ENCODE peak calls at places on chromosomes 4 and X, in five cellular contexts. V is endothelial cell, W is GM12878, F is lung, S is dorsolateral prefrontal cortex. X is an unnamed sample.

GRCh38 chr4:6854098-6854744 is 55.4 kb upstream of the TBC1D14 start:
- DNase-seq in V (no peak), W (peak), F (no peak), S (no peak), X (no peak)

GRCh38 chr4:82787342-82787741 is 11.3 kb downstream of the SCD5 start:
- DNase-seq in V (no peak), W (no peak), F (no peak), S (no peak), X (no peak)

GRCh38 chr4:102614801-102615200 is 113.6 kb downstream of the NFKB1 start:
- DNase-seq in V (no peak), W (no peak), F (no peak), S (no peak), X (no peak)

GRCh38 chr4:185847352-185848078 is 35.5 kb upstream of the SORBS2 start:
- DNase-seq in V (no peak), W (no peak), F (no peak), S (no peak), X (no peak)

GRCh38 chr4:142984871-142985585 is 138.9 kb upstream of the INPP4B start:
- DNase-seq in V (no peak), W (no peak), F (no peak), S (no peak), X (no peak)

GRCh38 chrX:132918523-132918922 is 39.9 kb downstream of the HS6ST2 start:
- DNase-seq in V (no peak), W (no peak), F (no peak), S (no peak), X (no peak)

GRCh38 chr4:126451237-126451885 is 1136.6 kb downstream of the FAT4 start:
- DNase-seq in V (no peak), W (no peak), F (no peak), S (no peak), X (no peak)

GRCh38 chr4:172009461-172009860 is 196.3 kb downstream of the GALNTL6 start:
- DNase-seq in V (no peak), W (no peak), F (no peak), S (no peak), X (no peak)

GRCh38 chrX:130057209-130057608 is 53.1 kb downstream of the ELF4 start:
- DNase-seq in V (peak), W (no peak), F (no peak), S (no peak), X (no peak)

GRCh38 chrX:143664302-143664701 is 28.4 kb upstream of the SLITRK4 start:
- DNase-seq in V (peak), W (no peak), F (no peak), S (no peak), X (peak)

GRCh38 chr4:26815686-26816085 is 45.0 kb upstream of the STIM2 start:
- DNase-seq in V (no peak), W (no peak), F (no peak), S (no peak), X (peak)

GRCh38 chr4:148445071-148445902 is 3.1 kb upstream of the NR3C2 start:
- DNase-seq in V (peak), W (no peak), F (peak), S (peak), X (peak)

GRCh38 chrX:109270580-109271484 is 211.1 kb downstream of the GUCY2F start:
- DNase-seq in V (no peak), W (peak), F (peak), S (no peak), X (no peak)

GRCh38 chr4:185110375-185110823 is 32.7 kb upstream of the SLC25A4 start:
- DNase-seq in V (no peak), W (no peak), F (no peak), S (no peak), X (no peak)

GRCh38 chrX:45515262-45516215 is 314.9 kb upstream of the DIPK2B start:
- DNase-seq in V (peak), W (no peak), F (peak), S (no peak), X (no peak)

GRCh38 chr4:170007113-170007512 is 19.1 kb downstream of the MFAP3L start:
- DNase-seq in V (no peak), W (no peak), F (no peak), S (no peak), X (no peak)

GRCh38 chrX:123899701-123900100 is 39.8 kb downstream of the XIAP start:
- DNase-seq in V (no peak), W (no peak), F (no peak), S (no peak), X (no peak)

GRCh38 chr4:65538571-65538970 is 131.7 kb downstream of the EPHA5 start:
- DNase-seq in V (no peak), W (no peak), F (no peak), S (no peak), X (no peak)

GRCh38 chr4:139015948-139016451 is 419 bp downstream of the NOCT start:
- DNase-seq in V (no peak), W (no peak), F (peak), S (no peak), X (no peak)

GRCh38 chr4:88809561-88810219 is 112.1 kb upstream of the NAP1L5 start:
- DNase-seq in V (no peak), W (no peak), F (no peak), S (no peak), X (no peak)

GRCh38 chrX:9861711-9862110 is 75.5 kb downstream of the SHROOM2 start:
- DNase-seq in V (no peak), W (no peak), F (no peak), S (no peak), X (no peak)

GRCh38 chr4:113069212-113069892 is 19.9 kb downstream of the ANK2 start:
- DNase-seq in V (no peak), W (no peak), F (no peak), S (no peak), X (no peak)

GRCh38 chr4:176404591-176404990 is 84.8 kb downstream of the SPCS3 start:
- DNase-seq in V (no peak), W (no peak), F (no peak), S (no peak), X (no peak)

GRCh38 chr4:31283689-31284088 is 563.5 kb downstream of the PCDH7 start:
- DNase-seq in V (no peak), W (no peak), F (no peak), S (no peak), X (no peak)

GRCh38 chr4:89119836-89120235 is 8.5 kb downstream of the TIGD2 start:
- DNase-seq in V (no peak), W (no peak), F (no peak), S (no peak), X (no peak)

GRCh38 chrX:112941209-112941788 is 100.7 kb upstream of the AMOT start:
- DNase-seq in V (no peak), W (peak), F (no peak), S (no peak), X (no peak)
- TF ChIP-seq CTCF in V (no peak), W (peak), F (no peak), S (no peak), X (no peak)

DNA sequence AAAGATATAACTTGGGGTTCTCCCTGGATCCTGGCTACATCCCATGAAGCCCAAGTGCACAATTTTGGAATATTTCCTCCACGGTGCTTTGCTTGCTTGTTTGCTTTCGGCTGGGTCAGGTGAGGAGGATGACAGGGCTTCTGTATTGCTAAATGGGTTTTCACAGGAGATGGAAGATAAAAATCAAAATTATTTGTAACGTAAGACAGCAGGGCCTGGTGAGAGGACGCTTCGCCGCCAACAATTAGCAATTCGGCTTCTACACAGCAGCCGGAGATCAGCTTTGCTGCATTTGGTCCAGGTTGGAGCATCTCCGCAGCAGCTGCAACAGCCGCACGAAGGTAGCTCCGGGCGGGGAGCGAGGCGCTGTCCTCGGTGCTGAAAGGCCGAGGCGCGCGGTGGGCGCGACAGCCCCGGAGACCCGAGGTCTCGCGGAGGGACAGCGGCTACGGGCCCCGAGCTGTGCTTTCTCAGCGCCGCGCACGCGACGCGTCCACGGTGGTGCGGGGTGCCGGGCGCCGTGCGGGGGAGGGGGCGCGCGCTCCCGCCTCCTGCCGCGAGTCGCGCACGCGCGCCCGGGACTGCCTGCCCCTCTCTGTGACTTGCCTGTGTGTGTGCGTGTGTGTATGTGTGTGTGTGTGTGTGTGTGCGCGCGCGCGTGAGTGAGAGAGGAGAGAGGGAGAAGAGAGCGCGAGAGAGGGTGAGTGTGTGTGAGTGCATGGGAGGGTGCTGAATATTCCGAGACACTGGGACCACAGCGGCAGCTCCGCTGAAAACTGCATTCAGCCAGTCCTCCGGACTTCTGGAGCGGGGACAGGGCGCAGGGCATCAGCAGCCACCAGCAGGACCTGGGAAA is at the start of gene GRIA2:
- DNase-seq in V (peak), W (no peak), F (no peak), S (peak), X (peak)
- TF ChIP-seq CTCF in V (no peak), W (no peak), F (no peak), S (no peak), X (no peak)

GRCh38 chr4:94828882-94829281 is 71.1 kb downstream of the BMPR1B start:
- DNase-seq in V (no peak), W (no peak), F (no peak), S (no peak), X (no peak)

GRCh38 chr4:94833394-94833793 is 75.6 kb downstream of the BMPR1B start:
- DNase-seq in V (no peak), W (no peak), F (no peak), S (no peak), X (no peak)

GRCh38 chr4:94831607-94832006 is 73.9 kb downstream of the BMPR1B start:
- DNase-seq in V (no peak), W (no peak), F (no peak), S (no peak), X (no peak)

GRCh38 chr4:94834496-94834895 is 76.7 kb downstream of the BMPR1B start:
- DNase-seq in V (no peak), W (no peak), F (no peak), S (no peak), X (no peak)
- TF ChIP-seq CTCF in V (no peak), W (no peak), F (no peak), S (no peak), X (no peak)

GRCh38 chr4:182447938-182448280 is 204.7 kb downstream of the TENM3 start:
- DNase-seq in V (peak), W (no peak), F (no peak), S (no peak), X (peak)

GRCh38 chr4:182448281-182449151 is 205.3 kb downstream of the TENM3 start:
- DNase-seq in V (peak), W (no peak), F (peak), S (peak), X (peak)

DNA sequence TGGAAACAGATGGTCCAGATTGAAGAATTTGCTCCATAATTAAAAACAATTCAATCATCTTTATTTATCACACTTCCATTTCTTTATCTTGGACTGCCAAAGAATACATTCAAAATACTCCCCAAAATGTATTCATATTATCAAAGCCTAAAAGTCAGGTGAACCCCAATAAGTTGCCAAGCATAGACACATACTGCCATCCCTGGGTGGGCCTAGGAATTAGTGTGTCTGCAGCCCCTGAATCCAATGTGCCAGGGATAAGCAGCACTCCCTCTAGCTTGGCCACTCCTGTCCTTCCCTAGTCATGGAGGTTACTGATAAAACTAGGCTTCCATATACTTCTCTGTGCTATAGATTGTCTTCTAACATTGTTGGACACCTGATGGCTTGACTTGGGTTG is 199.9 kb downstream of the TENM3 start:
- DNase-seq in V (no peak), W (no peak), F (no peak), S (no peak), X (no peak)
- TF ChIP-seq CTCF in V (no peak), W (peak), F (no peak), S (no peak), X (no peak)

GRCh38 chr4:140052050-140052449 is 101.9 kb downstream of the MAML3 start:
- DNase-seq in V (peak), W (no peak), F (peak), S (peak), X (no peak)

GRCh38 chr4:140047781-140048180 is 106.2 kb downstream of the MAML3 start:
- DNase-seq in V (no peak), W (no peak), F (no peak), S (no peak), X (no peak)

GRCh38 chr4:140049024-140049923 is 104.7 kb downstream of the MAML3 start:
- DNase-seq in V (peak), W (no peak), F (no peak), S (peak), X (peak)

GRCh38 chr4:140048419-140049022 is 105.5 kb downstream of the MAML3 start:
- DNase-seq in V (no peak), W (no peak), F (no peak), S (no peak), X (no peak)

DNA sequence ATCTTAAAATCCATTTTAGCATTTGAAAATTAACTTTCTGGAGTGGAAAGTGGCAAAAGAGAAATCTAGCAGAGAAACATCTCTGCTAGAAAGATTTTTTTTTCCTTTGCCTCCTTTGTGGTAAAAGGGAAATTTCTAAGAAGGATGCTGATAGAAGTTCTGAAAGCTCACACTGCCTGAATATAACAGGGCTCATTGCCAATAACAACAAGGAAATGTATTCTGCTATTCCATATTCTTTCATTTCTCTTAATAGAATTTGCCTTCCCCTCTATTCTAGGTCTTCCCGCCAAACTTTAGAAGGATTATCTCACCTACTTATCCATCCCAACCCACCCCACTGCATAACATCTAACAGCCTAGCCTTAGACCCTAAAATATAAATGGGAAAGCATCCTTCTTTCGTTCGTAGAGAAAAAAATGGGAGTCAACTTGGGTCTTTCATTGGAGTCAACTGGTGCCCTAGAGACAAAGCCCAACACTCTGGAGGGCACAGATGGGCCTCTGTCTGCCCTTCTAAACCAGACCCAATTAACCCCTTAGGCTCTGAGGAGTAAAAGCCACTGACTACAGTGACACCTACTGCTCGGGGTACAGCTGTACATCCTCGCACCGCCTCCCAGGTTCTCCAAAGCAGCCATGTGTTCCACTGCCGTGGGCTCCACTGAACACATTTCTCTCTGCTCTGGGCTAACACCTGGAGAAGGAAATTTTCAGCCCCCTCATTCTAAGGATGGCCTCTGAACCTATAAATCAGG is 103.9 kb downstream of the MAML3 start:
- DNase-seq in V (peak), W (no peak), F (no peak), S (no peak), X (peak)
- TF ChIP-seq CTCF in V (peak), W (peak), F (no peak), S (peak), X (peak)

GRCh38 chr4:119038465-119038864 is 97.2 kb upstream of the MYOZ2 start:
- DNase-seq in V (no peak), W (no peak), F (no peak), S (no peak), X (no peak)

GRCh38 chr4:119040711-119041185 is 94.9 kb upstream of the MYOZ2 start:
- DNase-seq in V (no peak), W (no peak), F (no peak), S (no peak), X (no peak)

GRCh38 chr4:119040261-119040660 is 95.4 kb upstream of the MYOZ2 start:
- DNase-seq in V (no peak), W (no peak), F (no peak), S (no peak), X (no peak)

GRCh38 chr4:119039160-119039559 is 96.5 kb upstream of the MYOZ2 start:
- DNase-seq in V (no peak), W (no peak), F (no peak), S (no peak), X (no peak)

GRCh38 chr4:119039779-119040178 is 95.9 kb upstream of the MYOZ2 start:
- DNase-seq in V (peak), W (no peak), F (no peak), S (no peak), X (no peak)
- TF ChIP-seq CTCF in V (no peak), W (no peak), F (no peak), S (no peak), X (peak)

GRCh38 chrX:14448406-14448805 is 80.9 kb upstream of the GLRA2 start:
- DNase-seq in V (no peak), W (no peak), F (no peak), S (no peak), X (no peak)
- TF ChIP-seq CTCF in V (no peak), W (no peak), F (no peak), S (no peak), X (no peak)

GRCh38 chr4:154551872-154552686 is 1.9 kb upstream of the PLRG1 start:
- DNase-seq in V (peak), W (peak), F (peak), S (peak), X (peak)

GRCh38 chr4:154545689-154546088 is 4.5 kb downstream of the PLRG1 start:
- DNase-seq in V (no peak), W (no peak), F (no peak), S (no peak), X (no peak)

DNA sequence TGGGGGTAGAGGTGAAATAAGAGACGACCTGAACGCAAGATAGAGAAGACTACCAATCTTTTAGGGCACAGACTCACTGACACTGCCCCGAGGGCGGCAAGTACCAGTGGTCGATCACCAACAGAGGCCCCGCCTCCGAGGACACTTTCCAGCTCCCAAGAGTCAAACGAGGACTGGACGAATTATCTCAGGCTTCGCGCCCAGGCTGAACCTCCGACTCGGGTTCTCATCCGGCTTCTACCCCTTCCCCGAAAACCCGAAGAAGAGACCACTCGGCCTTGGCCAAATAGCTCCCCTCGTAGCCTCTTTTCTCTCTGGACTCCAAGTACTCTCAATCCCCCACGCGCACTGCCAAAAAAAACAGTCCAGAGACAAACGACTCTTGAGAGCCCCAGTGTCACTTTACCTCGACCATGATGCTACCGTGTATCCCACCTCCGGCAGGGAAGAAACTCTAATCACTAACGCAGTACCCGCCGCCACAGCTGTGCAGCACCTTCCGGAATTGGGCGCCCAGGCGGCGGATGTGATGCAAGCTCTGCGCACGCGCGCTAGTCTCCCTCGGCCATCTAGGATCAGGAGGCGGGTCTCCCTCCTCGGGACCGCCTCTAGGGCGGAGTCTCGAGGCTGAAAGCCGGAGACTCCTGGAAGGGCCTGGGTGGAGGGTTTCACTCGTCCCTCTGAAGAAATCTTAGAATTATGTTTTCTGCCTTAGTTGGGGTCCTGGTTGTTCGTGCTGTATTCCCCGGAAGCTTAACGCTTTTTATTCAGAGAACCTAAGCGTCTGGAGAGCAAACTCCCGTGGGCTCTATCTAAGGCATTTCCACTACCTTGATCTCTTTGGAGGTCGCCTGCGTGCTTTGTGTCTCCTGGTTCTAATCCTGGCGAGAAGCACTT is at the start of gene PLRG1:
- DNase-seq in V (peak), W (peak), F (peak), S (peak), X (peak)
- TF ChIP-seq CTCF in V (no peak), W (no peak), F (no peak), S (peak), X (peak)

GRCh38 chr4:5399790-5400421 is 308.5 kb downstream of the EVC2 start:
- DNase-seq in V (peak), W (no peak), F (no peak), S (no peak), X (peak)
- TF ChIP-seq CTCF in V (peak), W (peak), F (no peak), S (peak), X (peak)

DNA sequence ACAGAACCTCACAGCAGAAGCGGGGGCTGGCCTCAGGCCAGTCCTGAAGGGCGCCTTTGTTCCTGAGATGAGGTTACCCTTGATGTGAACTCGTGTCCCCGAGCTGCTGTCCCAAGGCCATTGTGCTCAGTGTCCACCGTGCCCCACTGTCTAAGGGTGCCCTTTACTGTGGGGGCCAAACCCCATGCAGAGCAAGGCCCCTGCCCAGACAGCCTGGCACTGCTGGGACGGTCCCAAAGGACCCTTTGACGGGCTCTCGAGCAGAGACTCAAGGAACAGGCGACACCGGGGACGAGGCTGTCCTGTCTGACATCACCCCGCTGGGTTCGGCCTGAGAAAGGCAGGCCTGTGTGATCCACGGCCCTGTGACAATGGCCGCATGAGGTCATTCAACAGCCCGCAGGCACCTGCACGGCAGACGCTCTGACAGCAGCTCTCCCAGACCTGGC is 100.6 kb downstream of the ABLIM2 start:
- DNase-seq in V (no peak), W (no peak), F (no peak), S (no peak), X (no peak)
- TF ChIP-seq CTCF in V (no peak), W (no peak), F (no peak), S (no peak), X (no peak)